ENCODE peak calls at places on chromosomes 2 and 18, in eight cellular contexts. Z is fibroblast of lung, D is tibial artery, B is AG10803, K is progenitor cell of endocrine pancreas, C is colonic mucosa, S is Peyer's patch, A is astrocyte of the spinal cord. M is an unnamed sample.

GRCh38 chr2:98608962-98609604 is 694 bp downstream of the UNC50 start:
- DNase-seq in Z (peak; percentile 52), D (no peak), A (peak; percentile 38), C (no peak), S (no peak), B (peak; percentile 56), K (no peak), M (peak; percentile 10)

GRCh38 chr18:44788334-44788733 is 107.6 kb downstream of the SETBP1 start:
- DNase-seq in S (no peak), A (no peak), C (no peak), K (no peak), Z (no peak), D (no peak), B (no peak), M (no peak)

GRCh38 chr2:88831071-88831791 is 139.8 kb downstream of the RPIA start:
- DNase-seq in B (no peak), D (no peak), K (no peak), Z (no peak), A (peak; percentile 1), S (no peak), C (no peak), M (no peak)

GRCh38 chr2:219713110-219713509 is 85.7 kb downstream of the SLC4A3 start:
- DNase-seq in A (peak; percentile 35), S (no peak), B (peak; percentile 35), D (no peak), K (no peak), Z (peak; percentile 55), C (no peak), M (peak; percentile 52)

GRCh38 chr2:232073031-232073430 is 111.5 kb downstream of the DIS3L2 start:
- DNase-seq in K (no peak), B (no peak), Z (no peak), S (no peak), A (no peak), C (no peak), D (no peak), M (no peak)

GRCh38 chr2:128841803-128842202 is 523.1 kb upstream of the HS6ST1 start:
- DNase-seq in C (no peak), S (no peak), D (no peak), Z (no peak), B (no peak), A (no peak), K (no peak), M (no peak)

GRCh38 chr18:42860011-42860410 is 255.5 kb downstream of the RIT2 start:
- DNase-seq in B (no peak), S (no peak), C (no peak), A (peak; percentile 17), D (no peak), K (no peak), Z (peak; percentile 19), M (peak; percentile 3)

GRCh38 chr2:110864176-110864575 is 131.8 kb downstream of the ACOXL start:
- DNase-seq in K (no peak), B (no peak), Z (no peak), C (no peak), S (no peak), D (no peak), A (no peak), M (no peak)

GRCh38 chr18:76578571-76579300 is 83.7 kb upstream of the ZNF516 start:
- DNase-seq in C (no peak), S (no peak), B (no peak), K (no peak), A (no peak), D (no peak), Z (no peak), M (no peak)

GRCh38 chr2:46294185-46294836 is 2.9 kb upstream of the EPAS1 start:
- DNase-seq in C (peak; percentile 53), S (no peak), A (no peak), K (no peak), D (no peak), Z (no peak), B (peak; percentile 24), M (peak; percentile 35)

GRCh38 chr2:138787053-138787666 is 7.0 kb upstream of the NXPH2 start:
- DNase-seq in S (no peak), D (no peak), C (no peak), A (peak; percentile 59), B (peak; percentile 29), Z (peak; percentile 59), K (no peak), M (peak; percentile 34)

GRCh38 chr2:241489733-241490443 is 18.5 kb downstream of the STK25 start:
- DNase-seq in K (no peak), S (no peak), C (peak; percentile 63), B (no peak), D (no peak), Z (no peak), A (no peak), M (no peak)

GRCh38 chr2:102783506-102784189 is 21.8 kb downstream of the TMEM182 start:
- DNase-seq in A (no peak), K (no peak), D (no peak), Z (no peak), S (no peak), C (no peak), B (no peak), M (no peak)

GRCh38 chr2:237574894-237575868 is 8.8 kb downstream of the PRLH start:
- DNase-seq in Z (no peak), C (peak; percentile 57), B (no peak), S (no peak), K (no peak), A (no peak), D (no peak), M (peak; percentile 80)

GRCh38 chr2:83160571-83160970 is 1298.5 kb downstream of the SUCLG1 start:
- DNase-seq in B (no peak), S (no peak), A (no peak), D (no peak), C (no peak), Z (no peak), K (no peak), M (no peak)

GRCh38 chr2:127463155-127463991 is 45.1 kb downstream of the PROC start:
- DNase-seq in A (no peak), B (no peak), K (no peak), S (no peak), Z (peak; percentile 15), D (no peak), C (no peak), M (no peak)

GRCh38 chr2:170462433-170463205 is 252.5 kb upstream of the SP5 start:
- DNase-seq in A (no peak), D (no peak), Z (no peak), K (no peak), S (no peak), B (no peak), C (no peak), M (no peak)

GRCh38 chr2:211498551-211499205 is 942.3 kb downstream of the CPS1 start:
- DNase-seq in K (no peak), S (no peak), A (no peak), B (no peak), Z (no peak), D (no peak), C (no peak), M (no peak)

GRCh38 chr2:211503198-211503597 is 946.8 kb downstream of the CPS1 start:
- DNase-seq in D (no peak), C (no peak), Z (no peak), K (no peak), B (no peak), S (no peak), A (no peak), M (no peak)

DNA sequence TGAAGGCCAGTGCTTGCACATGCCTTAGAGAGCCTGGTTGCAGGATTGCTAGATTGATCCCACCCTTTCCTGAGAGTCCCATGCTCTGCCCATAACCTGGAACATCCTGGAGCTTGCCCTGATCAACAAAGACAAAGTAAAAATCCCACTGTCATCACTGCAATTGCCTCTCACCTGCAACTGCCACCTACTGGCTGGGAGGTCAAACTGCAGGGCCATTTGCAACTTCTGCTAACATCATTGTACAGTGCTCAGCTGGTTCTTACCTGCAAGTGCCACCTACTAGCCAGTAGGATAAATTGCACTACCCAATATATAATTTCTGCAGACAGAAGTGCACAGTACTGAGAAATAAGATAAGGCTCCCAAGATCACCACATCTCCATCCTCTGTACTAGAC is 947.5 kb downstream of the CPS1 start:
- DNase-seq in D (no peak), B (no peak), K (no peak), Z (no peak), A (no peak), C (no peak), S (no peak), M (no peak)
- TF ChIP-seq CTCF in D (no peak), B (no peak), K (no peak), Z (no peak), A (peak; percentile 3), C (no peak), S (no peak), M (no peak)

GRCh38 chr2:160321025-160321424 is 121.0 kb upstream of the ITGB6 start:
- DNase-seq in K (no peak), B (no peak), C (peak; percentile 48), S (no peak), A (no peak), D (no peak), Z (no peak), M (peak; percentile 44)
- TF ChIP-seq CTCF in K (no peak), B (no peak), C (no peak), S (no peak), A (no peak), D (no peak), Z (no peak), M (no peak)

GRCh38 chr18:68676913-68677312 is 38.0 kb downstream of the TMX3 start:
- DNase-seq in B (peak; percentile 51), K (no peak), Z (peak; percentile 39), S (no peak), D (no peak), A (no peak), C (no peak), M (no peak)
- TF ChIP-seq CTCF in B (peak; percentile 62), K (no peak), Z (peak; percentile 28), S (peak; percentile 4), D (no peak), A (peak; percentile 18), C (no peak), M (no peak)

GRCh38 chr2:20099780-20100179 is 48.4 kb upstream of the LAPTM4A start:
- DNase-seq in K (no peak), S (no peak), Z (no peak), C (no peak), B (no peak), A (no peak), D (no peak), M (no peak)

GRCh38 chr2:20106746-20107145 is 55.3 kb upstream of the LAPTM4A start:
- DNase-seq in Z (peak; percentile 36), K (peak; percentile 46), B (no peak), C (peak; percentile 63), A (no peak), D (no peak), S (no peak), M (peak; percentile 93)

GRCh38 chr2:20104900-20105545 is 53.6 kb upstream of the LAPTM4A start:
- DNase-seq in B (no peak), Z (no peak), C (no peak), D (no peak), A (no peak), K (no peak), S (no peak), M (no peak)

GRCh38 chr2:20100711-20101110 is 49.3 kb upstream of the LAPTM4A start:
- DNase-seq in K (no peak), C (no peak), S (no peak), D (no peak), A (no peak), B (no peak), Z (no peak), M (no peak)

DNA sequence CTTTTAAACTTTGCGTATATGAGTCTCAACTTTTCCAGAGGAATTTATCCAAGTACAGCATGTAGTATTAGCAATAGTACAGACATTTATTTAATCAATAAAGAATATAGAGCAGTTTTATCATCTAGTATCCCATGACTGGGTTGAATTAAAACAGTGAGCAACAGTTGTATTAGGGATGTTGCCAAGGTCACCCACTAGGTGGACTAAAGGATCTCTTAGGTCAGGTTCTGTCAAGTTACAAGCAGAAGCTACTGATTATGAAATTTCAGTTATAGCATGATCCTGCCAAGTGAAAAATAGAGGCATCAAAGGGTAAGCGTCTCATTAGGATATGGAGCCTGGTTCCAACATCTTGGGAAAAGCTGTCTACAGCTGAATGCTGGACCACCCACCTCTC is 52.1 kb upstream of the LAPTM4A start:
- DNase-seq in C (no peak), D (no peak), B (peak; percentile 63), Z (no peak), A (no peak), K (no peak), S (no peak), M (no peak)
- TF ChIP-seq CTCF in C (no peak), D (no peak), B (peak; percentile 58), Z (peak; percentile 7), A (peak; percentile 22), K (peak; percentile 39), S (peak; percentile 72), M (peak; percentile 23)

M was measured in Calu3.